ENCODE peak calls at places on chromosomes 7 and 10, in eight cellular contexts. G is fibroblast of lung, O is left ventricle myocardium inferior, M is A549, U is transverse colon, A is right lobe of liver, K is astrocyte, L is OCI-LY7. Q is an unnamed sample.

GRCh38 chr10:34097682-34098081 is 717.4 kb downstream of the PARD3 start:
- DNase-seq in G (no peak), O (no peak), M (no peak), U (no peak), A (no peak), K (no peak), L (no peak), Q (no peak)

GRCh38 chr7:134667899-134668298 is 21.2 kb downstream of the BPGM start:
- DNase-seq in G (no peak), O (no peak), M (no peak), U (no peak), A (no peak), K (peak; percentile 7), L (no peak), Q (no peak)

GRCh38 chr7:114422478-114423217 is 8.0 kb downstream of the FOXP2 start:
- DNase-seq in G (no peak), O (no peak), M (no peak), U (peak; percentile 22), A (no peak), K (no peak), L (no peak), Q (no peak)

GRCh38 chr7:4689668-4690067 is 7.6 kb downstream of the FOXK1 start:
- DNase-seq in G (no peak), O (no peak), M (no peak), U (no peak), A (no peak), K (no peak), L (no peak), Q (no peak)

GRCh38 chr10:21264271-21264670 is 261.2 kb downstream of the SKIDA1 start:
- DNase-seq in G (peak; percentile 2), O (no peak), M (no peak), U (no peak), A (no peak), K (no peak), L (no peak), Q (no peak)

GRCh38 chr7:130960208-130960988 is 226.4 kb upstream of the KLF14 start:
- DNase-seq in G (peak; percentile 99), O (no peak), M (peak; percentile 89), U (no peak), A (no peak), K (peak; percentile 99), L (peak; percentile 83), Q (peak; percentile 99)

GRCh38 chr10:26566525-26567348 is 128.6 kb downstream of the APBB1IP start:
- DNase-seq in G (no peak), O (no peak), M (no peak), U (no peak), A (no peak), K (no peak), L (no peak), Q (no peak)

GRCh38 chr10:101938316-101939272 is 95.0 kb upstream of the KCNIP2 start:
- DNase-seq in G (peak; percentile 97), O (no peak), M (peak; percentile 31), U (no peak), A (no peak), K (peak; percentile 96), L (peak; percentile 21), Q (peak; percentile 89)

GRCh38 chr10:94180576-94180975 is 182.2 kb downstream of the NOC3L start:
- DNase-seq in G (no peak), O (no peak), M (no peak), U (no peak), A (no peak), K (no peak), L (no peak), Q (no peak)

GRCh38 chr7:95723583-95724180 is 48.7 kb upstream of the DYNC1I1 start:
- DNase-seq in G (peak; percentile 36), O (no peak), M (peak; percentile 65), U (no peak), A (no peak), K (peak; percentile 15), L (peak; percentile 5), Q (peak; percentile 56)

GRCh38 chr10:123530166-123530870 is 135.8 kb upstream of the GPR26 start:
- DNase-seq in G (no peak), O (no peak), M (no peak), U (no peak), A (no peak), K (no peak), L (no peak), Q (no peak)

GRCh38 chr10:124074471-124075109 is 18.8 kb downstream of the CHST15 start:
- DNase-seq in G (no peak), O (peak; percentile 30), M (no peak), U (peak; percentile 34), A (no peak), K (no peak), L (peak; percentile 65), Q (no peak)

GRCh38 chr7:148182264-148182663 is 408.3 kb upstream of the C7orf33 start:
- DNase-seq in G (no peak), O (peak; percentile 13), M (no peak), U (no peak), A (no peak), K (no peak), L (no peak), Q (no peak)

GRCh38 chr7:134710854-134711624 is 64.4 kb downstream of the BPGM start:
- DNase-seq in G (peak; percentile 73), O (no peak), M (no peak), U (no peak), A (no peak), K (peak; percentile 65), L (no peak), Q (no peak)

GRCh38 chr10:29326886-29327789 is 38.3 kb downstream of the LYZL1 start:
- DNase-seq in G (no peak), O (no peak), M (peak; percentile 18), U (no peak), A (no peak), K (no peak), L (no peak), Q (no peak)

GRCh38 chr7:131625817-131626372 is 69.5 kb upstream of the PODXL start:
- DNase-seq in G (peak; percentile 83), O (peak; percentile 64), M (peak; percentile 87), U (no peak), A (no peak), K (peak; percentile 70), L (no peak), Q (peak; percentile 52)

GRCh38 chr10:124061030-124061429 is 32.4 kb downstream of the CHST15 start:
- DNase-seq in G (no peak), O (no peak), M (no peak), U (no peak), A (no peak), K (no peak), L (no peak), Q (no peak)

GRCh38 chr7:150973571-150974451 is 4.3 kb downstream of the KCNH2 start:
- DNase-seq in G (no peak), O (no peak), M (no peak), U (peak; percentile 77), A (no peak), K (no peak), L (peak; percentile 86), Q (no peak)

GRCh38 chr10:94183666-94184264 is 179.0 kb downstream of the NOC3L start:
- DNase-seq in G (peak; percentile 97), O (no peak), M (peak; percentile 33), U (no peak), A (no peak), K (peak; percentile 95), L (no peak), Q (peak; percentile 98)

DNA sequence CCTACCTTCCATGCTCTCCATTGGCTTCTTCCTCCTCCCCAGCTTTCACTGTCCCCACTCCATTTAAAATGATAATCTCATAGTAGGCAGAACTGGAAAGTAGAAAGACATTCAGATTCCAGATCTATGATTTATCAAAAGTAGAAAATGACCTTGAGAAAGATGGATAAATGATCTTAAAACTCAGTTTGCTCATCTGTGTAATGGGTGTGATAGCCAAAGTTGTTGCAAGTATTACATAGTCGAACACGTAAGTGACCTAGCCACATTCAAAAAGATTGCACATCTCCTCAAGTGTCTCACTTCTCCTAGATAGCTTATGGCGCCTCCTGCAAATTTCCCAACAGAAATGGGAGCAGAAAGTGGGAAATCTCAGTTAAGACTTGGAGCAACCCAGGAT is 89.8 kb upstream of the FGL2 start:
- DNase-seq in G (no peak), O (no peak), M (no peak), U (no peak), A (no peak), K (no peak), L (no peak), Q (no peak)
- TF ChIP-seq CTCF in G (no peak), O (no peak), M (no peak), U (no peak), A (no peak), K (no peak), L (no peak), Q (no peak)

GRCh38 chr10:103693070-103693811 is 162.1 kb downstream of the SH3PXD2A start:
- DNase-seq in G (peak; percentile 29), O (no peak), M (no peak), U (peak; percentile 31), A (no peak), K (no peak), L (peak; percentile 60), Q (no peak)
- H3K4me3 ChIP-seq in G (peak overlapping the region; percentile 49), O (peak overlapping the region; percentile 56), M (peak overlapping the region; percentile 47), U (peak overlapping the region; percentile 25), A (no peak overlapping the region), K (peak overlapping the region; percentile 56), L (peak overlapping the region; percentile 69), Q (peak overlapping the region; percentile 40)

GRCh38 chr10:103663802-103664201 is 170.3 kb downstream of the NEURL1 start:
- DNase-seq in G (no peak), O (peak; percentile 49), M (no peak), U (no peak), A (peak; percentile 84), K (no peak), L (no peak), Q (no peak)

GRCh38 chr10:103667390-103667789 is 173.9 kb downstream of the NEURL1 start:
- DNase-seq in G (peak; percentile 30), O (no peak), M (no peak), U (peak; percentile 26), A (no peak), K (no peak), L (no peak), Q (peak; percentile 69)

GRCh38 chr10:103666751-103667150 is 173.2 kb downstream of the NEURL1 start:
- DNase-seq in G (no peak), O (no peak), M (no peak), U (no peak), A (no peak), K (no peak), L (no peak), Q (no peak)

GRCh38 chr10:103665439-103665838 is 171.9 kb downstream of the NEURL1 start:
- DNase-seq in G (peak; percentile 39), O (peak; percentile 69), M (no peak), U (no peak), A (peak; percentile 91), K (no peak), L (no peak), Q (no peak)

GRCh38 chr10:103666109-103666508 is 172.6 kb downstream of the NEURL1 start:
- DNase-seq in G (peak; percentile 20), O (no peak), M (peak; percentile 54), U (no peak), A (no peak), K (no peak), L (no peak), Q (peak; percentile 69)
- TF ChIP-seq CTCF in G (peak; percentile 57), O (peak; percentile 47), M (peak; percentile 35), U (peak; percentile 37), A (peak; percentile 49), K (peak; percentile 32), L (peak; percentile 74), Q (peak; percentile 76)

DNA sequence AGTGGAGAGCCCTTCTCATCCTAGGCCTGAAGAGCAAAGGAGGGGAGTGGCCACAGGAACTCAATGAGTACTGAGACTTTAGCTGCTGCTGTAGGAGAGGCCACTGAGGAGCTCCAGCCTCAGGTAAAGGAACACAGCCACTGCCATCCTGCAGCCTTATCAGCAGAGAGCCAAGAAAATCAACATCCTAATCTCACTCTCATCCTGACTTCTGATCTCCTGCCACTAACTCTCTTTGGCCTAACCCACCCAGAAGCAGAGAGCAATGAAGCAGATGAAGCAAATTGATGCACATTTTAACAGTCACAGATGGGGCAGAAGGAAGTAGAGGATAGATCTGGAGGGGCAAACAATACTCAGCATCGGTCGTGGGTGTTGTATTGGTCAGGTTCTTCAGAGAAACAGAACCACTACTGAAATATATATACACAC is 297.7 kb downstream of the MTERF1 start:
- DNase-seq in G (no peak), O (no peak), M (no peak), U (no peak), A (no peak), K (no peak), L (no peak), Q (no peak)
- H3K4me3 ChIP-seq in G (no peak overlapping the region), O (no peak overlapping the region), M (no peak overlapping the region), U (no peak overlapping the region), A (no peak overlapping the region), K (no peak overlapping the region), L (no peak overlapping the region), Q (no peak overlapping the region)

Q was measured in fibroblast of mammary gland.